ENCODE peak calls at places on chromosome 1, in four cellular contexts. H is pancreas, I is AG10803, P is NCI-H2081. W is an unnamed sample.

GRCh38 chr1:204880906-204881305 is 10.2 kb downstream of the NFASC start:
- DNase-seq in P (no peak), I (no peak), H (no peak), W (no peak)

GRCh38 chr1:71592646-71593274 is 511.9 kb upstream of the ZRANB2 start:
- DNase-seq in P (no peak), I (no peak), H (no peak), W (no peak)

GRCh38 chr1:39845569-39846566 is 37.4 kb downstream of the TRIT1 start:
- DNase-seq in I (peak), H (peak), P (peak), W (peak)

GRCh38 chr1:151006331-151007052 is at the start of gene MINDY1:
- DNase-seq in H (peak), P (peak), I (peak), W (peak)

GRCh38 chr1:5552787-5553484 is 439.3 kb downstream of the NPHP4 start:
- DNase-seq in I (no peak), P (no peak), H (no peak), W (no peak)

GRCh38 chr1:84156210-84156621 is 12.1 kb downstream of the PRKACB start:
- DNase-seq in P (no peak), H (no peak), I (peak), W (peak)

GRCh38 chr1:198556969-198557368 is 16.5 kb upstream of the ATP6V1G3 start:
- DNase-seq in I (peak), H (no peak), P (no peak), W (no peak)

GRCh38 chr1:226820935-226821718 is 49.3 kb upstream of the PSEN2 start:
- DNase-seq in P (no peak), I (peak), H (peak), W (peak)

GRCh38 chr1:110087812-110088738 is 17.6 kb upstream of the ALX3 start:
- DNase-seq in P (peak), H (peak), I (peak), W (peak)

GRCh38 chr1:7561331-7561921 is 209.7 kb upstream of the VAMP3 start:
- DNase-seq in I (no peak), H (no peak), P (no peak), W (peak)

GRCh38 chr1:113804421-113805255 is 7.6 kb downstream of the RSBN1 start:
- DNase-seq in H (no peak), P (no peak), I (peak), W (peak)

GRCh38 chr1:150508982-150509381 is 1.1 kb downstream of the ECM1 start:
- DNase-seq in P (no peak), I (peak), H (no peak), W (no peak)

GRCh38 chr1:192878249-192878648 is 69.4 kb downstream of the RGS2 start:
- DNase-seq in H (peak), I (peak), P (no peak), W (no peak)

GRCh38 chr1:151961795-151962194 is 31.9 kb downstream of the S100A10 start:
- DNase-seq in I (no peak), P (no peak), H (no peak), W (no peak)